ENCODE peak calls at places on chromosomes 16 and 17, in seven cellular contexts. R is left lung, T is vagina, J is neural progenitor cell, A is foreskin keratinocyte, B is heart left ventricle, S is spleen. F is an unnamed sample.

GRCh38 chr17:50808413-50808812 is 27.0 kb upstream of the WFIKKN2 start:
- DNase-seq in R (no peak), T (no peak), J (no peak), A (no peak), B (no peak), S (no peak), F (no peak)

GRCh38 chr16:79899316-79900110 is 299.0 kb upstream of the MAF start:
- DNase-seq in R (no peak), T (no peak), J (no peak), A (peak; percentile 56), B (no peak), S (no peak), F (no peak)

GRCh38 chr17:80529904-80530292 is 14.7 kb upstream of the RPTOR start:
- DNase-seq in R (no peak), T (no peak), J (no peak), A (peak; percentile 61), B (no peak), S (peak; percentile 6), F (no peak)

GRCh38 chr16:68086860-68087268 is 1.7 kb downstream of the NFATC3 start:
- DNase-seq in R (no peak), T (no peak), J (no peak), A (no peak), B (no peak), S (no peak), F (no peak)

GRCh38 chr16:17775061-17775460 is 304.3 kb upstream of the XYLT1 start:
- DNase-seq in R (no peak), T (no peak), J (no peak), A (no peak), B (no peak), S (no peak), F (no peak)

GRCh38 chr17:14325618-14326167 is 24.8 kb downstream of the HS3ST3B1 start:
- DNase-seq in R (no peak), T (no peak), J (no peak), A (no peak), B (no peak), S (no peak), F (no peak)

GRCh38 chr16:89958068-89958467 is 9.5 kb downstream of the DEF8 start:
- DNase-seq in R (no peak), T (no peak), J (peak; percentile 58), A (no peak), B (peak; percentile 69), S (peak; percentile 75), F (no peak)

GRCh38 chr17:2050246-2050866 is 4.5 kb upstream of the HIC1 start:
- DNase-seq in R (peak; percentile 69), T (no peak), J (peak; percentile 88), A (no peak), B (peak; percentile 76), S (peak; percentile 91), F (peak; percentile 68)

GRCh38 chr16:84331998-84332780 is 36.1 kb upstream of the ATP2C2 start:
- DNase-seq in R (no peak), T (no peak), J (no peak), A (peak; percentile 72), B (no peak), S (no peak), F (no peak)

GRCh38 chr17:81285179-81285878 is 9.8 kb downstream of the SLC38A10 start:
- DNase-seq in R (peak; percentile 89), T (no peak), J (peak; percentile 21), A (no peak), B (peak; percentile 89), S (peak; percentile 95), F (peak; percentile 58)

GRCh38 chr17:78159575-78160158 is 8.7 kb upstream of the SYNGR2 start:
- DNase-seq in R (no peak), T (no peak), J (no peak), A (peak; percentile 100), B (no peak), S (no peak), F (no peak)

GRCh38 chr16:1752853-1753252 is 18.5 kb downstream of the NME3 start:
- DNase-seq in R (no peak), T (no peak), J (no peak), A (no peak), B (no peak), S (no peak), F (no peak)

GRCh38 chr17:7167832-7168231 is 11.3 kb downstream of the ASGR1 start:
- DNase-seq in R (no peak), T (no peak), J (no peak), A (no peak), B (no peak), S (no peak), F (no peak)

GRCh38 chr16:56618138-56618537 is 7.4 kb upstream of the MT1E start:
- DNase-seq in R (no peak), T (no peak), J (peak; percentile 13), A (no peak), B (peak; percentile 12), S (no peak), F (no peak)

GRCh38 chr16:67537270-67537635 is 8.6 kb downstream of the RIPOR1 start:
- DNase-seq in R (peak; percentile 74), T (no peak), J (peak; percentile 78), A (no peak), B (peak; percentile 83), S (peak; percentile 94), F (peak; percentile 57)

GRCh38 chr17:79294459-79295071 is 219.9 kb downstream of the ENGASE start:
- DNase-seq in R (no peak), T (no peak), J (peak; percentile 92), A (peak; percentile 4), B (peak; percentile 54), S (no peak), F (peak; percentile 48)

GRCh38 chr17:31580331-31581021 is 189.0 kb downstream of the RAB11FIP4 start:
- DNase-seq in R (peak; percentile 68), T (no peak), J (no peak), A (peak; percentile 44), B (no peak), S (no peak), F (no peak)

GRCh38 chr17:83203073-83203471 is 123.7 kb downstream of the METRNL start:
- DNase-seq in R (peak; percentile 82), T (no peak), J (no peak), A (no peak), B (peak; percentile 71), S (peak; percentile 89), F (peak; percentile 38)

GRCh38 chr16:14364386-14365199 is 265.5 kb downstream of the PARN start:
- DNase-seq in R (peak; percentile 59), T (no peak), J (peak; percentile 43), A (peak; percentile 74), B (no peak), S (no peak), F (no peak)

GRCh38 chr16:85386467-85387170 is 226.5 kb upstream of the GSE1 start:
- DNase-seq in R (peak; percentile 13), T (no peak), J (no peak), A (no peak), B (no peak), S (peak; percentile 56), F (no peak)

GRCh38 chr17:31919802-31920525 is 16.8 kb upstream of the SUZ12 start:
- DNase-seq in R (no peak), T (no peak), J (no peak), A (peak; percentile 18), B (no peak), S (no peak), F (no peak)

GRCh38 chr16:11361751-11362742 is 16.8 kb downstream of the RMI2 start:
- DNase-seq in R (no peak), T (no peak), J (no peak), A (no peak), B (no peak), S (peak; percentile 75), F (no peak)

GRCh38 chr17:73096866-73097265 is 4.4 kb upstream of the SLC39A11 start:
- DNase-seq in R (peak; percentile 62), T (no peak), J (no peak), A (no peak), B (no peak), S (no peak), F (no peak)
- TF ChIP-seq CTCF in R (no peak), T (no peak), J (no peak), A (no peak), B (no peak), S (no peak), F (no peak)

DNA sequence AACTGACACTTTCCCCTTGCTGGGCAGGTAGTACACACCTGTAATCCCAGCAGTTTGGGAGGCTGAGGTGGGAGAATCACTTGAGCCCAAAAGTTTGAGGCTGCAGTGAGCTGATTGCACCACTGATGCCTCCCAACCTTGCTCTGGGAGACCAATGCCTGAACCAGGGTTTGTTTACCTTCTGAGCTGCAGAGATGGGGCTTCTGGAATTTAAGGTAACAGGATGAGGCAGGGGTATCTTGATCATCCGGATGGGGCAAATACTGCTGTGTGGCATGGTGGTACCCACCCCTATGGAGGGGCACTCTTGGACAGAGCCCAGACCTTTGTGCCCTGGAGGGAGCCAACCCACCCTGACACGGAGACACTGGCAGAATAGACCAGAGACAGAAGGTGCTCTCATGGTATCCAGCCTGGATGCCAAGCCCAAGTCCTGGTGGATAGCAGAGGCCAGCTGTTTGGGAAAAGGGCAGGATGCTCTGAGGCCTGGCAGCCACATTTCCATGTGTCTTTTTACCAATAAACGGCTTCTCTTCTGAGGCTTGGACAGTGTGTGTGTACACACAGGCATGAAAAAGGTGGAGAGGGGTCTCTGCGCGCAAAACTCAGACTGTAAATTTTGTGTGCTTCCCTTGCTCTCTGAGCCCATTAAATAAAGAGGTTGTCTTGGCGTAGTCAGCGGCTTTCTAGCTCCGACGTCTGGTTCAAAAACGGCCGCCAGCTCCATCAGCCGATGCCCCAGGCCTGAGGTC is 4.4 kb downstream of the ZNF48 start:
- DNase-seq in R (no peak), T (no peak), J (no peak), A (no peak), B (no peak), S (no peak), F (no peak)
- H3K27ac ChIP-seq in R (peak overlapping the region; percentile 80), T (peak overlapping the region; percentile 88), J (peak overlapping the region; percentile 96), A (no peak overlapping the region), B (peak overlapping the region; percentile 86), S (peak overlapping the region; percentile 80), F (peak overlapping the region; percentile 91)

GRCh38 chr17:46847204-46848191 is 3.9 kb upstream of the WNT9B start:
- DNase-seq in R (no peak), T (no peak), J (no peak), A (no peak), B (no peak), S (peak; percentile 40), F (peak; percentile 18)
- H3K27me3 ChIP-seq in R (peaks cover 76% of the 10 kb centered on the region), T (no peaks in the 10 kb centered on the region), J (peaks cover 68% of the 10 kb centered on the region), A (peaks cover 67% of the 10 kb centered on the region), B (peaks cover 5% of the 10 kb centered on the region), S (peaks cover 19% of the 10 kb centered on the region), F (peaks cover 57% of the 10 kb centered on the region)

DNA sequence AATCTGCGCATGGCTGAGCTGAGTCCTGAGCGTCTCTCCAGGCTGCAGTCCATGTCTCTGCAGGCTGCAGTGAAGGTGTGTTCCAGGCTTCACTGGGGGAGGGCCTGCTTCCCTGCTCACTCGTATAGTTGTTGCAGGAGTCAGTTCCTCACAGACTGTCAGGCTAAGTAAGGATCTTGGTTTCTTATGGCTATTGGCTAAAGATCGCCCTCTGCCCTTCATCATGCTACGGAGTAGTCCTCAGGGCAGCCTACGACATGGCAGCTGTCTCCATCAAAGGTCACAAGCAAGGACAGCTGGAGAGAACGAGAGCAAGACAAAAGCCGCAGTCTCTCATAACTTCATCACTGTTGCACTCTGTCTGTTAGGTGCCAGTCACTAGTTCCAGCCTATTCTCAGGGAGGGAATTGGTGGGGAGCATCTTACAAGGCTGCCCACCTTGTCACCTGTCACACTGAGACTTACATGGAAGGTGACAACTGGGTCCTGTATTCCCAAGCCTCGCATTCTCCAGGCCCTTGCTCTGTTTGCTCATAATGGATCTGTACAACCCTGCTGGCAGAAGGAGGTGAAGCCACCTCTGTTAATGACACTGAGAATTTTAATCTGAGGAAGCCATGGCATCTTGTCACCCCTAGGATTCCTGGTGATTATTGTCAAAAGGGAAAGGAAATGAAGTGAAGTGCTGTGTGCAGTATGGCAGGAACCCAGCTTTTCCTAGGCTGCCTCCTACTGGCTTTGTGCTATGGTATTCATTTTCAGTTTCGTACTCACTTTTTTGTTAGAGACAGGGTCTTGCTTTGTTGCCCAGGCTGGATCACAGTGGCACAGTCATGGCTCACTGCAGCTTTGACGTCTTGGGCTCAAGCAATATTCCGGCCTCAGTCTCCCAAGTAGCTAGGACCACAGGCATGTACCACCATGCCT is 43.4 kb downstream of the MFSD11 start:
- DNase-seq in R (no peak), T (no peak), J (no peak), A (no peak), B (no peak), S (no peak), F (no peak)
- TF ChIP-seq CTCF in R (no peak), T (no peak), J (no peak), A (peak; percentile 44), B (no peak), S (peak; percentile 6), F (no peak)

F was measured in transverse colon.